ENCODE peak calls at places on chromosomes 16 and 17, in five cellular contexts. One of them, this sample, is unnamed. For H3K36me3, the result is how much of the 10 kb centered on the place peaks cover.

GRCh38 chr16:1477033-1477432 is 2.2 kb upstream of the CLCN7 start:
- DNase-seq in GM12878: no peak
- DNase-seq in HepG2: no peak
- DNase-seq in osteoblast: no peak
- DNase-seq in GM23338: no peak
- DNase-seq in this sample: no peak

GRCh38 chr16:86436466-86437185 is 73.7 kb upstream of the FOXF1 start:
- DNase-seq in GM12878: no peak
- DNase-seq in HepG2: no peak
- DNase-seq in osteoblast: no peak
- DNase-seq in GM23338: no peak
- DNase-seq in this sample: no peak

GRCh38 chr17:35748323-35748960 is 4.6 kb downstream of the GAS2L2 start:
- DNase-seq in GM12878: no peak
- DNase-seq in HepG2: no peak
- DNase-seq in osteoblast: peak
- DNase-seq in GM23338: no peak
- DNase-seq in this sample: peak

GRCh38 chr17:13807103-13807502 is 205.4 kb upstream of the HS3ST3A1 start:
- DNase-seq in GM12878: no peak
- DNase-seq in HepG2: no peak
- DNase-seq in osteoblast: no peak
- DNase-seq in GM23338: no peak
- DNase-seq in this sample: no peak

GRCh38 chr17:49588726-49589555 is 13.3 kb downstream of the NXPH3 start:
- DNase-seq in GM12878: no peak
- DNase-seq in HepG2: no peak
- DNase-seq in osteoblast: peak
- DNase-seq in GM23338: no peak
- DNase-seq in this sample: no peak

GRCh38 chr17:14776791-14777190 is 475.9 kb downstream of the HS3ST3B1 start:
- DNase-seq in GM12878: no peak
- DNase-seq in HepG2: no peak
- DNase-seq in osteoblast: no peak
- DNase-seq in GM23338: no peak
- DNase-seq in this sample: no peak

GRCh38 chr16:175145-175949 is 1.1 kb upstream of the HBA1 start:
- DNase-seq in GM12878: no peak
- DNase-seq in HepG2: no peak
- DNase-seq in osteoblast: peak
- DNase-seq in GM23338: no peak
- DNase-seq in this sample: no peak

GRCh38 chr16:1823821-1824220 is 2.8 kb downstream of the HAGH start:
- DNase-seq in GM12878: no peak
- DNase-seq in HepG2: peak
- DNase-seq in osteoblast: peak
- DNase-seq in GM23338: peak
- DNase-seq in this sample: peak

GRCh38 chr16:57882797-57883196 is 80.5 kb upstream of the KIFC3 start:
- DNase-seq in GM12878: no peak
- DNase-seq in HepG2: no peak
- DNase-seq in osteoblast: peak
- DNase-seq in GM23338: no peak
- DNase-seq in this sample: no peak

GRCh38 chr16:74304164-74304834 is 7.7 kb downstream of the PSMD7 start:
- DNase-seq in GM12878: no peak
- DNase-seq in HepG2: peak
- DNase-seq in osteoblast: no peak
- DNase-seq in GM23338: peak
- DNase-seq in this sample: no peak

GRCh38 chr17:50631908-50632571 is 2.6 kb upstream of the ABCC3 start:
- DNase-seq in GM12878: no peak
- DNase-seq in HepG2: no peak
- DNase-seq in osteoblast: peak
- DNase-seq in GM23338: no peak
- DNase-seq in this sample: peak
- H3K4me3 ChIP-seq in GM12878: no peak
- H3K4me3 ChIP-seq in HepG2: no peak
- H3K4me3 ChIP-seq in osteoblast: no peak
- H3K4me3 ChIP-seq in GM23338: no peak
- H3K4me3 ChIP-seq in this sample: no peak

GRCh38 chr17:75646626-75646968 is 13.4 kb downstream of the SMIM5 start:
- DNase-seq in GM12878: no peak
- DNase-seq in HepG2: no peak
- DNase-seq in osteoblast: no peak
- DNase-seq in GM23338: no peak
- DNase-seq in this sample: no peak

GRCh38 chr17:75645501-75645888 is 12.3 kb downstream of the SMIM5 start:
- DNase-seq in GM12878: no peak
- DNase-seq in HepG2: no peak
- DNase-seq in osteoblast: no peak
- DNase-seq in GM23338: no peak
- DNase-seq in this sample: peak

GRCh38 chr17:75647921-75648320 is 14.7 kb downstream of the SMIM5 start:
- DNase-seq in GM12878: no peak
- DNase-seq in HepG2: no peak
- DNase-seq in osteoblast: no peak
- DNase-seq in GM23338: no peak
- DNase-seq in this sample: no peak

GRCh38 chr17:75647061-75647460 is 13.8 kb downstream of the SMIM5 start:
- DNase-seq in GM12878: no peak
- DNase-seq in HepG2: no peak
- DNase-seq in osteoblast: no peak
- DNase-seq in GM23338: no peak
- DNase-seq in this sample: no peak

DNA sequence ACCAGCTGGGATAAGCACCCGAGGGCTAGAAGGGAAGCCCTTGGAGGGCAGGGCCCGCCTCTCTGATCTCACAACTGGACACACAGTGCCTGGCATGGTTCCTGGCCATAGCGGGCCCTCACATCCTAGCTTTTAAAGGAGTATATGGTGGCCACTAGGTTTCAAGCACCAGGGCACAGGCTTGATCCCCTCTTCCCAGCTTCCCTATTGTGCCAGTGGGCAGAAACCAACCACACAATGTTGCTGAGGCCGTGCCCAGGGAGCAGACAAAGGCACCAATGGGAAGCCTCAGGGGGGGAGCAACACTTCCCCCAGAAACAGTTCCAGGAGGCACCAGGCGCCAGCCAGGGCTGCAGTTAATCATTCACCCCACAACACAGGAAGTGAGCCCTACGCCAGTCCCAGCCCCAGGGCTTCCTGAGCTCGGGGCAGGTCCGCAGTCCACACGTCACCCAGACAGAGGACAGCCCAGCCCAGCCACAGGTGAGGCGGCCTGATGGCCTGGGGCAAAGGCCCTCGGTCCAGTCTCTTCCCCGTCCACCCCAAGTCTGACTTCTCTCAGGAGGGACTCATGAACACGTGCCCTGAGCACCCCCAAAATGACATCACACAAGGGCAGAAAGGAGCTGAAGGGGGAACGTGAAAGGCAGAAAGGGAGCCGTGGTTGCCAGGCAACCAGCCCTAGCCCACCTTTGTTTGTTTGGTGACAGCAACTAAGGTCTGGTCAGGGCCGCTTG is 12.8 kb downstream of the SMIM5 start:
- DNase-seq in GM12878: peak
- DNase-seq in HepG2: peak
- DNase-seq in osteoblast: peak
- DNase-seq in GM23338: no peak
- DNase-seq in this sample: peak
- H3K4me2 ChIP-seq in GM12878: peak
- H3K4me2 ChIP-seq in HepG2: peak
- H3K4me2 ChIP-seq in osteoblast: no peak
- H3K4me2 ChIP-seq in GM23338: no peak
- H3K4me2 ChIP-seq in this sample: peak

GRCh38 chr16:67546091-67546501 is 16.2 kb upstream of the CTCF start:
- DNase-seq in GM12878: no peak
- DNase-seq in HepG2: no peak
- DNase-seq in osteoblast: peak
- DNase-seq in GM23338: no peak
- DNase-seq in this sample: no peak
- H3K36me3 ChIP-seq in GM12878: under half
- H3K36me3 ChIP-seq in HepG2: under half
- H3K36me3 ChIP-seq in osteoblast: half or more
- H3K36me3 ChIP-seq in GM23338: under half
- H3K36me3 ChIP-seq in this sample: under half

GRCh38 chr17:44922746-44923470 is 7.6 kb upstream of the GFAP start:
- DNase-seq in GM12878: no peak
- DNase-seq in HepG2: no peak
- DNase-seq in osteoblast: peak
- DNase-seq in GM23338: no peak
- DNase-seq in this sample: no peak

GRCh38 chr17:44920565-44920940 is 5.3 kb upstream of the GFAP start:
- DNase-seq in GM12878: no peak
- DNase-seq in HepG2: no peak
- DNase-seq in osteoblast: peak
- DNase-seq in GM23338: no peak
- DNase-seq in this sample: no peak

GRCh38 chr17:44919885-44920564 is 4.7 kb upstream of the GFAP start:
- DNase-seq in GM12878: peak
- DNase-seq in HepG2: peak
- DNase-seq in osteoblast: peak
- DNase-seq in GM23338: peak
- DNase-seq in this sample: peak

GRCh38 chr17:44922136-44922535 is 6.8 kb upstream of the GFAP start:
- DNase-seq in GM12878: no peak
- DNase-seq in HepG2: no peak
- DNase-seq in osteoblast: peak
- DNase-seq in GM23338: no peak
- DNase-seq in this sample: no peak

GRCh38 chr17:44921122-44921882 is 6.0 kb upstream of the GFAP start:
- DNase-seq in GM12878: no peak
- DNase-seq in HepG2: no peak
- DNase-seq in osteoblast: peak
- DNase-seq in GM23338: peak
- DNase-seq in this sample: no peak
- H3K4me3 ChIP-seq in GM12878: no peak
- H3K4me3 ChIP-seq in HepG2: no peak
- H3K4me3 ChIP-seq in osteoblast: no peak
- H3K4me3 ChIP-seq in GM23338: no peak
- H3K4me3 ChIP-seq in this sample: no peak

DNA sequence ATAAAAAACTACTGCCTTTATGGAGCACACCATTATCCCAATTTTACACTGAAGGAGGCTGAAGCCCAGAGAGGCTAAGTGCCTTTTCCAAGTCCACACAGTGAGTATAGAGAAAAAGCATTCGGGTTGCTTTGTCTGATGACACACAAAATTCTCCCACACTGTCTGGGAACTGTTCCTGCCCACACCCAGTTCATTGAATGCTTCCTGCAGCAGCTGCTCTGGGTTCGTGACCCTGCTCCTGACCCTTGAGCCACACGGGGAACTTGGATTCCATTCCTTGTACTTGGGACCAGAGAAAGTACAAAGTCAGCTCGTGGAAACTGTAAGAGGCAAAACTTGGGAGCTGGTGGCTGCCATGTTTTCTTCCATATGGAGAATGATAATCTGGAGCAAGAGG is 57.9 kb downstream of the AKAP1 start:
- DNase-seq in GM12878: no peak
- DNase-seq in HepG2: no peak
- DNase-seq in osteoblast: no peak
- DNase-seq in GM23338: no peak
- DNase-seq in this sample: no peak
- H3K4me2 ChIP-seq in GM12878: no peak
- H3K4me2 ChIP-seq in HepG2: no peak
- H3K4me2 ChIP-seq in osteoblast: no peak
- H3K4me2 ChIP-seq in GM23338: no peak
- H3K4me2 ChIP-seq in this sample: no peak

GRCh38 chr16:31077024-31077423 is 2.8 kb downstream of the ZNF646 start:
- DNase-seq in GM12878: no peak
- DNase-seq in HepG2: no peak
- DNase-seq in osteoblast: peak
- DNase-seq in GM23338: no peak
- DNase-seq in this sample: no peak
- H3K36me3 ChIP-seq in GM12878: under half
- H3K36me3 ChIP-seq in HepG2: under half
- H3K36me3 ChIP-seq in osteoblast: under half
- H3K36me3 ChIP-seq in GM23338: under half
- H3K36me3 ChIP-seq in this sample: under half

GRCh38 chr17:18256776-18257175 is 1.8 kb downstream of the FLII start:
- DNase-seq in GM12878: no peak
- DNase-seq in HepG2: no peak
- DNase-seq in osteoblast: no peak
- DNase-seq in GM23338: no peak
- DNase-seq in this sample: no peak
- H3K4me3 ChIP-seq in GM12878: peak
- H3K4me3 ChIP-seq in HepG2: peak
- H3K4me3 ChIP-seq in osteoblast: peak
- H3K4me3 ChIP-seq in GM23338: peak
- H3K4me3 ChIP-seq in this sample: peak